ENCODE peak calls at places on chromosomes 13 and 19, in ten cellular contexts. Z is GM12865; C is stimulated activated CD8-positive, alpha-beta memory T cell treated with anti-CD3 and anti-CD28 coated beads, Interleukin-7, amount 100 ng/mL, for 1 hour; J is brain microvascular endothelial cell; V is activated CD8-positive, alpha-beta memory T cell treated with anti-CD3 and anti-CD28 coated beads, Interleukin-2, amount 50 U/mL, for 48 hours; E is ELF-1; L is H9; X is hepatic stellate cell; N is non-pigmented ciliary epithelial cell; O is NCI-H1092 treated with DMSO at 0.1 percent for 48 hours. P is an unnamed sample.

GRCh38 chr19:29831041-29831548 is 19.3 kb downstream of the CCNE1 start:
- DNase-seq in Z (peak), C (no peak), J (no peak), V (peak), E (peak), L (no peak), X (no peak), N (no peak), O (no peak), P (no peak)

GRCh38 chr19:40464059-40465024 is 1.2 kb downstream of the BLVRB start:
- DNase-seq in Z (peak), C (peak), J (peak), V (peak), E (peak), L (peak), X (peak), N (no peak), O (peak), P (peak)

GRCh38 chr13:79435549-79435948 is 29.5 kb upstream of the RBM26 start:
- DNase-seq in Z (no peak), C (no peak), J (peak), V (no peak), E (no peak), L (no peak), X (no peak), N (no peak), O (no peak), P (no peak)

GRCh38 chr13:32024750-32025149 is 6.8 kb upstream of the FRY start:
- DNase-seq in Z (no peak), C (no peak), J (no peak), V (no peak), E (no peak), L (no peak), X (no peak), N (no peak), O (no peak), P (no peak)

GRCh38 chr19:34217952-34218817 is 36.2 kb upstream of the GARRE1 start:
- DNase-seq in Z (peak), C (peak), J (peak), V (peak), E (no peak), L (no peak), X (peak), N (peak), O (peak), P (peak)

GRCh38 chr19:35260694-35261304 is 8.0 kb upstream of the USF2 start:
- DNase-seq in Z (no peak), C (no peak), J (no peak), V (peak), E (no peak), L (no peak), X (no peak), N (no peak), O (no peak), P (no peak)

GRCh38 chr19:4449022-4449825 is 8.4 kb downstream of the UBXN6 start:
- DNase-seq in Z (no peak), C (no peak), J (no peak), V (no peak), E (no peak), L (peak), X (no peak), N (no peak), O (peak), P (no peak)

GRCh38 chr19:28884786-28885476 is 328.0 kb downstream of the UQCRFS1 start:
- DNase-seq in Z (no peak), C (no peak), J (no peak), V (no peak), E (peak), L (no peak), X (no peak), N (no peak), O (no peak), P (no peak)

GRCh38 chr13:59715591-59715990 is 448.1 kb downstream of the DIAPH3 start:
- DNase-seq in Z (no peak), C (no peak), J (no peak), V (no peak), E (no peak), L (no peak), X (no peak), N (no peak), O (no peak), P (no peak)

GRCh38 chr13:112065521-112065866 is 1.5 kb upstream of the SOX1 start:
- DNase-seq in Z (no peak), C (no peak), J (no peak), V (no peak), E (no peak), L (no peak), X (no peak), N (no peak), O (peak), P (no peak)

GRCh38 chr19:39263912-39264305 is 4.3 kb upstream of the IFNL2 start:
- DNase-seq in Z (no peak), C (no peak), J (no peak), V (no peak), E (peak), L (peak), X (no peak), N (no peak), O (no peak), P (no peak)

GRCh38 chr19:7506385-7507328 is 9.2 kb upstream of the ZNF358 start:
- DNase-seq in Z (peak), C (no peak), J (peak), V (peak), E (peak), L (peak), X (peak), N (no peak), O (no peak), P (no peak)

GRCh38 chr13:106680796-106681482 is 113.0 kb upstream of the ARGLU1 start:
- DNase-seq in Z (no peak), C (no peak), J (no peak), V (no peak), E (peak), L (peak), X (no peak), N (no peak), O (no peak), P (no peak)

GRCh38 chr19:15125232-15126067 is 18.2 kb downstream of the SYDE1 start:
- DNase-seq in Z (peak), C (peak), J (peak), V (peak), E (peak), L (peak), X (peak), N (peak), O (peak), P (peak)

GRCh38 chr13:63625869-63626268 is 2210.2 kb upstream of the PCDH20 start:
- DNase-seq in Z (no peak), C (no peak), J (peak), V (no peak), E (no peak), L (no peak), X (no peak), N (no peak), O (no peak), P (no peak)

GRCh38 chr13:113954046-113954841 is 19.6 kb downstream of the C13orf46 start:
- DNase-seq in Z (no peak), C (no peak), J (no peak), V (no peak), E (no peak), L (no peak), X (no peak), N (no peak), O (no peak), P (no peak)

GRCh38 chr19:470701-471100 is 9.9 kb upstream of the SHC2 start:
- DNase-seq in Z (no peak), C (no peak), J (no peak), V (no peak), E (no peak), L (no peak), X (no peak), N (no peak), O (no peak), P (no peak)

GRCh38 chr19:45569619-45570421 is 14.8 kb downstream of the OPA3 start:
- DNase-seq in Z (peak), C (no peak), J (no peak), V (peak), E (peak), L (peak), X (peak), N (no peak), O (no peak), P (no peak)

GRCh38 chr19:51703655-51704515 is 10.8 kb downstream of the SPACA6 start:
- DNase-seq in Z (peak), C (peak), J (peak), V (peak), E (peak), L (peak), X (peak), N (peak), O (peak), P (peak)

GRCh38 chr19:31675187-31675913 is 326.1 kb upstream of the TSHZ3 start:
- DNase-seq in Z (no peak), C (no peak), J (peak), V (no peak), E (no peak), L (no peak), X (peak), N (no peak), O (no peak), P (no peak)

GRCh38 chr19:55079400-55080038 is 3.9 kb downstream of the EPS8L1 start:
- DNase-seq in Z (no peak), C (no peak), J (no peak), V (peak), E (no peak), L (no peak), X (no peak), N (no peak), O (no peak), P (no peak)

GRCh38 chr19:42392165-42392564 is 2.1 kb upstream of the CNFN start:
- DNase-seq in Z (no peak), C (no peak), J (no peak), V (no peak), E (no peak), L (no peak), X (no peak), N (no peak), O (no peak), P (no peak)

GRCh38 chr13:110644892-110645521 is 29.7 kb downstream of the NAXD start:
- DNase-seq in Z (peak), C (no peak), J (peak), V (peak), E (peak), L (peak), X (peak), N (no peak), O (peak), P (peak)

GRCh38 chr13:39765801-39766463 is 110.5 kb downstream of the COG6 start:
- DNase-seq in Z (peak), C (no peak), J (no peak), V (no peak), E (peak), L (peak), X (no peak), N (no peak), O (peak), P (no peak)

GRCh38 chr19:5913739-5914357 is at the start of gene CAPS:
- DNase-seq in Z (no peak), C (no peak), J (no peak), V (no peak), E (no peak), L (no peak), X (peak), N (no peak), O (no peak), P (no peak)

GRCh38 chr19:35959040-35959967 is 23.1 kb downstream of the LRFN3 start:
- DNase-seq in Z (no peak), C (peak), J (no peak), V (peak), E (no peak), L (peak), X (no peak), N (no peak), O (no peak), P (no peak)

GRCh38 chr13:51229731-51230130 is 7.5 kb downstream of the FAM124A start:
- DNase-seq in Z (no peak), C (no peak), J (no peak), V (no peak), E (no peak), L (peak), X (no peak), N (no peak), O (no peak), P (no peak)

GRCh38 chr19:35509861-35510625 is 3.4 kb downstream of the DMKN start:
- DNase-seq in Z (peak), C (peak), J (no peak), V (peak), E (peak), L (peak), X (peak), N (no peak), O (peak), P (no peak)

GRCh38 chr13:47147784-47148062 is 250.9 kb upstream of the HTR2A start:
- DNase-seq in Z (no peak), C (no peak), J (no peak), V (no peak), E (no peak), L (no peak), X (no peak), N (no peak), O (no peak), P (no peak)

GRCh38 chr13:47463726-47464125 is 537.3 kb downstream of the SUCLA2 start:
- DNase-seq in Z (peak), C (no peak), J (peak), V (no peak), E (peak), L (peak), X (no peak), N (no peak), O (no peak), P (peak)

GRCh38 chr19:7152568-7152967 is 83.1 kb downstream of the ZNF557 start:
- DNase-seq in Z (no peak), C (no peak), J (no peak), V (no peak), E (no peak), L (peak), X (peak), N (no peak), O (no peak), P (no peak)

GRCh38 chr13:24038405-24038804 is 122.1 kb upstream of the SPATA13 start:
- DNase-seq in Z (peak), C (no peak), J (peak), V (no peak), E (peak), L (no peak), X (no peak), N (no peak), O (no peak), P (no peak)

GRCh38 chr13:53672005-53672404 is 643.4 kb downstream of the OLFM4 start:
- DNase-seq in Z (no peak), C (no peak), J (no peak), V (no peak), E (no peak), L (no peak), X (no peak), N (no peak), O (no peak), P (no peak)

GRCh38 chr13:113666951-113667701 is at the start of gene GRK1:
- DNase-seq in Z (no peak), C (no peak), J (no peak), V (no peak), E (no peak), L (no peak), X (no peak), N (no peak), O (no peak), P (no peak)

GRCh38 chr19:6890938-6891337 is 3.6 kb downstream of the ADGRE1 start:
- DNase-seq in Z (no peak), C (no peak), J (no peak), V (no peak), E (no peak), L (no peak), X (no peak), N (no peak), O (no peak), P (no peak)